ENCODE peak calls at places on chromosomes 13 and 19, in five cellular contexts. E is thyroid gland, B is endothelial cell of umbilical vein, K is keratinocyte, Z is HFF-Myc. Q is an unnamed sample.
A peak's percentile ranks its signal among the peaks of the same experiment; 100 is the strongest.

GRCh38 chr19:48896191-48896720 is 2.3 kb downstream of the TULP2 start:
- DNase-seq in E (peak; percentile 47), K (no peak), B (no peak), Z (no peak), Q (no peak)

GRCh38 chr19:58380037-58380735 is 644 bp downstream of the ZNF837 start:
- DNase-seq in B (no peak), Z (no peak), E (no peak), K (no peak), Q (no peak)

GRCh38 chr13:57631607-57632275 is at the start of gene PCDH17:
- DNase-seq in K (no peak), Z (no peak), B (peak; percentile 65), E (peak; percentile 12), Q (no peak)

GRCh38 chr19:47176627-47177090 is 46.0 kb downstream of the SAE1 start:
- DNase-seq in B (peak; percentile 100), K (no peak), E (no peak), Z (peak; percentile 52), Q (peak; percentile 93)

GRCh38 chr13:44131069-44131614 is 242.5 kb upstream of the SERP2 start:
- DNase-seq in B (no peak), E (no peak), Z (no peak), K (no peak), Q (no peak)

GRCh38 chr19:48539503-48540096 is 12.4 kb upstream of the SULT2B1 start:
- DNase-seq in B (peak; percentile 10), E (peak; percentile 58), K (no peak), Z (no peak), Q (no peak)

GRCh38 chr13:51645154-51645650 is 60.9 kb downstream of the WDFY2 start:
- DNase-seq in E (no peak), Z (no peak), B (no peak), K (no peak), Q (peak; percentile 49)

GRCh38 chr19:2591537-2592291 is 110.8 kb downstream of the GNG7 start:
- DNase-seq in Z (no peak), K (no peak), E (no peak), B (no peak), Q (no peak)

DNA sequence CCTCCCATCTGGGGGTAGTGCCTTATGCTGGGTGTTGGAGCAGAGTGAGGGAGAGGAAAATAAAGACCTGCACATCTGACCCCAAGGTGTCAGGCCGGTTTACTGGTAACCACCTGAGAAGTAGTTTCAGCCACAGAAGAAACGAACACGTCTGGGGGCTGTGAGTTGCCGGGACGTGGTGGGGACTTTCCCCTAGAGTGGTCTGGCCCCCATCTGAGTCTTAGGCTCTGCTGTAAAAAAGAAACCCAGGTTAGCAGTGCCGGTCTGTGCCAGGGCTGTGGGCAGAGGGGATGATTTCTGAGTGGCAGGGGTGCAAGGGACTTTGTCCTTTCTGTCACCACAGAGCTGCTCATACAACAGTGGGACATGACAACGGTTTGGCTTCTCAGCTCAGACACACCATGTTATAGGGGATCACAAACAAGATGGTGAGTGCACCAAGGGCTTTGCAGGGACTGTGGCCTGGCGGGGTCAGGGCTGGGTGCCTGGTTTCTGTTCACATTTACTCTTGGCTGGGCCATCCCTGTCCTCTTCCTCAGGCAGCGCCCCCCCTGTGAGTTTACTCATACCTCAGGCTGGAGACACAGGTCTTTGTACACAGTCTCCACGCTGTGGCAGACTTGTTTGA is 9.0 kb downstream of the GCDH start:
- DNase-seq in B (no peak), E (no peak), K (no peak), Z (no peak), Q (no peak)
- TF ChIP-seq CTCF in B (no peak), E (no peak), K (no peak), Z (no peak), Q (no peak)

DNA sequence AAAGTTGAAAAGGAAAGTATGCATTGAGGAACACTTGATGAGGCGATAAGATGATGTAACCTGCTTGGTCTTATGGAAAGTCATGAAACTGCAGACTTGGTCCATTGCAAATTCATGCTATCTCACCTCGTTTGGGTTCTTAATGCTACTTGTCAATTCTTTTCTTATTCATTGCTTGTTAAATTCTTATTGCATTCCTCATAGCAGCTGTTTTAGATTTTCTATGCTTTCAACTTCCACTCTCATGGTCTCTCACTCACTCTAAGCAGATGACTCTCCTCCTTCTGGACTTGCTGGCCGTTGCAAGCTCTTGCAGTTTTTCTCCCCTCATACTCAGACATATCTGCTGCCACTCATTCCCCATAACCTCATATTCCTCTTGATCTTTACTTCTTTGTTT is 67.8 kb upstream of the CSNK1A1L start:
- DNase-seq in E (no peak), K (no peak), B (no peak), Z (peak; percentile 70), Q (peak; percentile 89)
- TF ChIP-seq CTCF in E (no peak), K (no peak), B (no peak), Z (no peak), Q (peak; percentile 27)

GRCh38 chr19:19033426-19034203 is at the start of the genes ARMC6 and SUGP2:
- DNase-seq in Z (peak; percentile 66), K (peak; percentile 25), E (peak; percentile 82), B (peak; percentile 94), Q (no peak)
- TF ChIP-seq CTCF in Z (no peak), K (no peak), E (no peak), B (no peak), Q (no peak)

GRCh38 chr13:91647361-91647970 is 249.0 kb downstream of the GPC5 start:
- DNase-seq in K (no peak), Z (no peak), E (no peak), B (no peak), Q (no peak)
- TF ChIP-seq CTCF in K (peak; percentile 54), Z (peak; percentile 11), E (peak; percentile 18), B (peak; percentile 21), Q (peak; percentile 4)

GRCh38 chr19:40601061-40601973 is at the start of gene LTBP4:
- DNase-seq in B (no peak), E (peak; percentile 68), K (no peak), Z (no peak), Q (no peak)
- TF ChIP-seq CTCF in B (no peak), E (peak; percentile 24), K (peak; percentile 53), Z (peak; percentile 6), Q (peak; percentile 6)

GRCh38 chr13:59266478-59267063 is 897.2 kb downstream of the DIAPH3 start:
- DNase-seq in E (no peak), K (no peak), B (peak; percentile 84), Z (no peak), Q (no peak)

GRCh38 chr13:59263531-59263930 is 900.2 kb downstream of the DIAPH3 start:
- DNase-seq in K (no peak), B (no peak), Z (no peak), E (no peak), Q (no peak)

GRCh38 chr13:59259416-59260000 is 904.2 kb downstream of the DIAPH3 start:
- DNase-seq in E (no peak), B (no peak), K (no peak), Z (no peak), Q (no peak)

GRCh38 chr13:59261928-59262488 is 901.7 kb downstream of the DIAPH3 start:
- DNase-seq in K (no peak), B (peak; percentile 16), E (peak; percentile 45), Z (no peak), Q (no peak)
- TF ChIP-seq CTCF in K (no peak), B (no peak), E (peak; percentile 54), Z (peak; percentile 3), Q (no peak)

DNA sequence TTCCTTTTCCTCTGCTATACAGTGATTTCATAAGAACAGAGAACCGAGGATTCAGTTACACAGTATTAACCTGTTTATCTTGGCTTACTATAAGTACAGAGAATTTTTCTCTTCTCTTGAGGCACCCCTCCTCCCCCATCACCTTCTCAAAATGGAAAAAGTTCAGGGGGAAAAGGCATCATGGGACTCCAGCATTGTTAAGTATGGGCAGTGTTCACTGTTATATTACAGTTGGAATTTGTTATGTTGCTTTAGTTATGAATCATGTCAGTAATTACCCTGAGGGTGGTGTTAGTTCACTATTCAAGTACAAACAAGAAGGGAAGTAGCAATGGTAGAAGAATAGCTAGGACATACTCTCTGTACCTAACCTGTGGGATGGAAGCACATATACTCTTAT is 12.1 kb downstream of the LPAR6 start:
- DNase-seq in E (no peak), B (peak; percentile 96), K (peak; percentile 65), Z (peak; percentile 32), Q (peak; percentile 54)
- TF ChIP-seq CTCF in E (no peak), B (no peak), K (no peak), Z (no peak), Q (no peak)

GRCh38 chr19:12495002-12495802 is 10.6 kb upstream of the ZNF709 start:
- DNase-seq in Z (peak; percentile 46), K (peak; percentile 45), B (peak; percentile 86), E (peak; percentile 98), Q (peak; percentile 44)
- TF ChIP-seq CTCF in Z (peak; percentile 15), K (peak; percentile 67), B (no peak), E (peak; percentile 48), Q (peak; percentile 43)

GRCh38 chr13:59178344-59178743 is 985.4 kb downstream of the DIAPH3 start:
- DNase-seq in E (no peak), B (no peak), K (no peak), Z (no peak), Q (no peak)

GRCh38 chr13:59172076-59172475 is 991.7 kb downstream of the DIAPH3 start:
- DNase-seq in Z (no peak), K (no peak), E (no peak), B (no peak), Q (no peak)

GRCh38 chr13:59182241-59182640 is 981.5 kb downstream of the DIAPH3 start:
- DNase-seq in E (peak; percentile 67), Z (no peak), B (no peak), K (no peak), Q (no peak)

GRCh38 chr13:59176775-59177174 is 987.0 kb downstream of the DIAPH3 start:
- DNase-seq in Z (no peak), B (no peak), E (no peak), K (no peak), Q (no peak)
- TF ChIP-seq CTCF in Z (no peak), B (no peak), E (no peak), K (no peak), Q (no peak)

DNA sequence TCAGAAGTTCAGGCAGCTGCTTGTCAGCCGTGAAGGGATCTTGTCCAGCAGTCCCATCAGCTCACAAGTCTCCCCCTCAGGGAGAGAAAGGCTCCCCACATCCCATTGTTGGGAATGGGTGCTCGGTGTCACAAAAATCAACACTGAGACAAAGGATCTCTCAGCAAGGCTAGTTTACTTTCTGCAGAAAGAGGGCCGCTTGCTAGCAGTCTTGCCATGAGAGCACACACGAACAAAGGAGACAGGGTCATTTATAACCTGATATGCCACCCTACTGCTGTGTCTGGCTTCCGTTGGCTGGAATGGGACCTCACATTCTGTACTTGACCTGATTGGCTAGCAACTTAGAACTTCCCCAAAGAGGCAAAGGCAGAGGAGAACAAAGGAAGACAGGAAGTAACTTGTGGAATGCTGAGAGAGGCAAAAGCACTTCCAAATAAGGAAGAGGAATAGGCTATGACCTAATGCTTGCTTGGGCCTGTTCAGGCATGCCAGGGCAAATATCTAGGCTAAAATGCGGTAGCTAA is 8.7 kb upstream of the IGFL3 start:
- DNase-seq in E (peak; percentile 21), B (peak; percentile 95), K (peak; percentile 89), Z (peak; percentile 99), Q (peak; percentile 46)
- TF ChIP-seq CTCF in E (no peak), B (no peak), K (no peak), Z (no peak), Q (no peak)

Q was measured in AG09309.